ENCODE peak calls at places on chromosomes 3 and 15, in five cellular contexts. X is thyroid gland, M is SK-N-MC, T is heart left ventricle, R is transverse colon. N is an unnamed sample.

GRCh38 chr3:126998728-126999127 is 15.8 kb downstream of the PLXNA1 start:
- DNase-seq in X (no peak), M (no peak), T (no peak), R (peak; percentile 44), N (no peak)

GRCh38 chr3:14256561-14257342 is 78.1 kb downstream of the LSM3 start:
- DNase-seq in X (peak; percentile 71), M (no peak), T (no peak), R (peak; percentile 65), N (no peak)

GRCh38 chr15:23497710-23498111 is 50.7 kb upstream of the GOLGA6L2 start:
- DNase-seq in X (no peak), M (no peak), T (no peak), R (no peak), N (peak; percentile 15)

GRCh38 chr3:35659808-35660207 is 20.5 kb downstream of the ARPP21 start:
- DNase-seq in X (peak; percentile 20), M (no peak), T (no peak), R (peak; percentile 13), N (peak; percentile 53)

GRCh38 chr15:65189102-65189740 is 4.1 kb upstream of the CLPX start:
- DNase-seq in X (peak; percentile 26), M (peak; percentile 24), T (no peak), R (no peak), N (peak; percentile 42)

GRCh38 chr3:151154566-151154965 is 48.5 kb downstream of the GPR171 start:
- DNase-seq in X (no peak), M (no peak), T (no peak), R (no peak), N (no peak)

GRCh38 chr15:52746162-52746721 is 43.9 kb downstream of the ONECUT1 start:
- DNase-seq in X (no peak), M (no peak), T (no peak), R (no peak), N (no peak)

GRCh38 chr3:34020761-34021635 is 222.6 kb downstream of the PDCD6IP start:
- DNase-seq in X (no peak), M (no peak), T (no peak), R (no peak), N (no peak)

GRCh38 chr3:129343643-129344360 is 65.1 kb downstream of the HMCES start:
- DNase-seq in X (peak; percentile 24), M (no peak), T (no peak), R (peak; percentile 53), N (no peak)

GRCh38 chr3:133699903-133700302 is 38.2 kb upstream of the TOPBP1 start:
- DNase-seq in X (no peak), M (no peak), T (no peak), R (no peak), N (no peak)

GRCh38 chr3:40768536-40768935 is 243.8 kb downstream of the ZNF621 start:
- DNase-seq in X (no peak), M (no peak), T (no peak), R (no peak), N (no peak)

GRCh38 chr3:169389211-169389924 is 274.1 kb downstream of the MECOM start:
- DNase-seq in X (no peak), M (no peak), T (no peak), R (peak; percentile 14), N (no peak)

GRCh38 chr15:43268111-43269105 is 1.7 kb upstream of the TGM5 start:
- DNase-seq in X (no peak), M (no peak), T (no peak), R (no peak), N (peak; percentile 47)

GRCh38 chr3:73727117-73727802 is 102.5 kb upstream of the PDZRN3 start:
- DNase-seq in X (peak; percentile 3), M (peak; percentile 69), T (no peak), R (no peak), N (no peak)

GRCh38 chr15:39230917-39231285 is 350.0 kb upstream of the THBS1 start:
- DNase-seq in X (no peak), M (no peak), T (no peak), R (no peak), N (no peak)

GRCh38 chr3:195697582-195698324 is 23.0 kb upstream of the MUC20 start:
- DNase-seq in X (no peak), M (no peak), T (no peak), R (no peak), N (no peak)

GRCh38 chr3:46909535-46910161 is 32.1 kb downstream of the PTH1R start:
- DNase-seq in X (peak; percentile 94), M (no peak), T (peak; percentile 82), R (peak; percentile 79), N (peak; percentile 92)

DNA sequence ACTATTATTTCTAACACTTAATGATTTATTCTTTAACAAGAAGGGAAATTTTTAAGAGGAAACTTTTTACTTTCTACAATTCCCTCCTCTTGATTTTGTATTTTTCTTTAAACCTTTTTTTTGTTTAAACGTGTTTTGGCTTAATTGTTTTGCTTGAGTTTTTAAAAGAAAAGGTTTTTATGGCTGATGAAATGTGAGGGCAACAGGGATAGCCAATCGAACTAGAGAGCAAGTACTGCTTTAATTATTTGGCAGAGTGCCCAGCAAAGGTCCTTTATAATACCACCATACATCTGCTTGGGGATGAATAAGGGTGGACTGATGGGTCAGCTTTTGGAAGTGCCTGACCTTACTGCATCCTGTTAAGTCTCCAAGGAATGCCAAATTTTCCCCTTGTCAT is 19.6 kb upstream of the MTHFS start:
- DNase-seq in X (no peak), M (no peak), T (no peak), R (no peak), N (no peak)
- H3K9me3 ChIP-seq in X (no peaks in the 10 kb centered on the region), M (peaks cover 13% of the 10 kb centered on the region), T (peaks cover 70% of the 10 kb centered on the region), R (peaks cover 72% of the 10 kb centered on the region), N (peaks cover 32% of the 10 kb centered on the region)

DNA sequence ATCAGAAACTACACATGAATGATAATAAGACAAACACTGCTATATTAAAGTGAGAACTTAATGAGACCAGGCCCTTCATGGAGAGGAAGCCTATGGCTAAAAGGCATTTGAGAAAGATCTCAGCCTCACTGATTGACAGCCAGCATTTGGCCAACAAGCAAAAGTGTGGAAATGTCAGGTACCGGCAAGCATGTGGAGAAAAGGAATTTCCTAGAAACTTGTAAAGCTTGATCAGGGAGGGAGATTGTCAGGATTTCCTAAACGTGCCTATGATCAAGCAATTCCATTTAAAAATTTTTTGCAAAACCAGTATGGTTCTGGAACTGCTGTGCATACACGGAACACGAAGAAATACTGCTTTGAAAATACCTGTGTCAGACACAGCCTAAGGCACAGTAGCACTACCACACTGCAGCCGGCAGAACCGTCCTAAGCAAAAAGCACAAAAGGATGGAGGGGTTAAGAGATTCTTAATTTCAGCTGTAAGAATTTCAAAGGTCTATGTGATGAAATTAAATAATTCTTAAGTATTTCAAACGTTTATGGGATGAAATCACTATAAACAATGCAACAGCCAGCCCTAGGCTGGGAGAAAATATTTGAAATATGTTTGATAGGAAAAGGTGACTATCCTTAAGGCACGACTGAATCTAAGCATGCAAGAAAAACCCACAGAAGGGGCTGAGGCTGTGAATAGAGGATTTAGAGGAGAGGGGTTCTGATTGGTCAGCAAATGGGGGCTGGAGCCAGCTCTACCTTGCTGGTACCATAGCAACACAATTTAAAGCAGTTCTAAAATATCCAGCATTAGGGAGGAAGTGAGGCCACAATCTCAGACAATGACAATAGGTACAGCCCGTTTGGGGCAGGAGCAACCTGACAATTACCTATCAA is 220.6 kb upstream of the ATP10A start:
- DNase-seq in X (no peak), M (no peak), T (no peak), R (no peak), N (no peak)
- H3K9me3 ChIP-seq in X (no peaks in the 10 kb centered on the region), M (no peaks in the 10 kb centered on the region), T (no peaks in the 10 kb centered on the region), R (no peaks in the 10 kb centered on the region), N (no peaks in the 10 kb centered on the region)

GRCh38 chr3:198113219-198114053 is 153.4 kb downstream of the LMLN start:
- DNase-seq in X (peak; percentile 2), M (no peak), T (peak; percentile 27), R (no peak), N (peak; percentile 8)
- H3K9me3 ChIP-seq in X (no peaks in the 10 kb centered on the region), M (peaks cover 14% of the 10 kb centered on the region), T (no peaks in the 10 kb centered on the region), R (no peaks in the 10 kb centered on the region), N (no peaks in the 10 kb centered on the region)

DNA sequence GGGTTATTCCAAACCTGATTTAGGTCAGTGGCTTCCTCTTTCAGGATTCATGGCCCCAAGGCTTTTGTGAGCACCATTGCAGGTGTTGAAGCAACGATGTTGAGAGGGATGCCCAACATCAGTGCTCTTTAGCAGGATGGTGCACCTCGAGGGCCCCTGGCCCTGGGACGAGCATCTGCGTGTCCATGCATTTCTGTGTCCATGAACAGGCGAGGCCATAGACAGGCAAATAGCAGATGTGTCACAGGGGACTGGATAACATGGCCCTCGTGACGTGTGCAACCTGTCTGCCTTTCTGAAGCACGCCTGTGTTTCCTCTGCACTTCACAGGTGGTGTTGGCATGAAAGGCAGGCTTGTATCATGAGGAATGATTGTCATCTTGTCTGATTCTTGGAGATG is 132.3 kb downstream of the SNRPN start:
- DNase-seq in X (no peak), M (no peak), T (no peak), R (no peak), N (no peak)
- H3K9me3 ChIP-seq in X (no peaks in the 10 kb centered on the region), M (peaks cover 6% of the 10 kb centered on the region), T (peaks cover 99% of the 10 kb centered on the region), R (peaks cover 88% of the 10 kb centered on the region), N (no peaks in the 10 kb centered on the region)

DNA sequence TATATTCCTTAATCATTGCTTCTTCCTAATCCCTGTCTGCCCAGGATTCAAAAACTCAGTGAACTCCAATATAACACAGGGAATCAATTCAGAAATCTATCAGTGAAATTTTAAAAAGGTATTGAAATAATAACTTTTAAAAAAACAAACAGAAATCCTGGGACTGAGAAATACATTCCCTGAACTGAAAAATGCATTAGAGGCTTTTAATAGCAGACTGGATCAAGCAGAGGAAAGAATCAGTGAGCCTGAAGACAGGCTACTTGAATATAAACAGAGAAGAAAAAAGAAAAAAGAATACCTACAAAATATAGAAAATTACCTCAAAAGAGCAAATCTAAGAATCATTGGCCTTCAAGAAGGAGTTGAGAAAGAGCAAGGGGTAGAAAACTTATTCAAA is 54.7 kb downstream of the CEP70 start:
- DNase-seq in X (no peak), M (no peak), T (no peak), R (no peak), N (no peak)
- H3K9me3 ChIP-seq in X (no peaks in the 10 kb centered on the region), M (no peaks in the 10 kb centered on the region), T (peaks cover 37% of the 10 kb centered on the region), R (peaks cover 23% of the 10 kb centered on the region), N (peaks cover 8% of the 10 kb centered on the region)

DNA sequence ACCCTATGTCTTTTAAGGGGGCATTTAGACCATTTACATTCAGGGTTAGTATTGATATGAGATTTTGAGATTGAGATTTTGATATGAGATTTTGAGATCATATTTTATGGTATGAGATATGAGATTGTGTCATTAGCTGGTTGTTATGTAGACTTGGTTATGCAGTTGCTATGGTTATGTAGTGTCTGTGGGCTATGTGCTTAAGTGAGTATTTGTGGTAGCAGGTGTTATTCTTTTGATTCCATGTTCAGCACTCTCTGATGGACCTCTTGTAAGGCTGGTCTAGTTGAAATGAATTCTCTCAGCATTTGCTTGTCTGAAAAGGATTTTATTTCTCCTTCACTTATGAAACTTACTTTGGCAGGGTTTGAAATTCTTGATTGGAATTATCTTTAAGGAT is 225.4 kb downstream of the SATB1 start:
- DNase-seq in X (no peak), M (no peak), T (no peak), R (no peak), N (no peak)
- H3K9me3 ChIP-seq in X (no peaks in the 10 kb centered on the region), M (no peaks in the 10 kb centered on the region), T (peaks cover 7% of the 10 kb centered on the region), R (no peaks in the 10 kb centered on the region), N (no peaks in the 10 kb centered on the region)

GRCh38 chr3:66425032-66425431 is 75.8 kb downstream of the LRIG1 start:
- DNase-seq in X (peak; percentile 29), M (no peak), T (peak; percentile 71), R (no peak), N (no peak)
- H3K9me3 ChIP-seq in X (no peaks in the 10 kb centered on the region), M (no peaks in the 10 kb centered on the region), T (no peaks in the 10 kb centered on the region), R (no peaks in the 10 kb centered on the region), N (peaks cover 10% of the 10 kb centered on the region)

DNA sequence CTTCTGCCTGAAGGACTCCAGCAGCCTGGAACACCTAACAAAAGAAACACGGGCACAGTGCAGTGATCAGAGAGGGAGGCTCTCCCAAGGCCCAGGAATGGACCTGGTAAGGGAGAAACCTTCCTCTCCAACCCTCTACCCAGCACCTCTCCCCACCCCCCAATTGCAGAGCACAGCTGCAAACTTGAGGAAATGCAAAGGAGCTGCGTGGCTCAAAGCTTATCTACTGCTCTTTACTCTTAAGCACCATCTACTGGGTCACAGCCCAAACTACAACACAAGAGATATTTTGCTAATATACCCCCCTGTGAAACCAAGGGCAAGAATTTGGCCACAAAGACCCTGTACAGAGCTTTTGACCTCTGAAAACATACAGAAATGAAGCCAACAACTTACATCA is 328.3 kb downstream of the OXSM start:
- DNase-seq in X (no peak), M (no peak), T (no peak), R (no peak), N (peak; percentile 18)
- H3K9me3 ChIP-seq in X (no peaks in the 10 kb centered on the region), M (no peaks in the 10 kb centered on the region), T (peaks cover 14% of the 10 kb centered on the region), R (peaks cover under 1% of the 10 kb centered on the region), N (no peaks in the 10 kb centered on the region)

N was measured in WERI-Rb-1.